ENCODE peak calls at places on chromosomes 7 and 10, in seven cellular contexts. P is left ventricle myocardium inferior; D is ovary; T is A549; U is prostate gland; A is transverse colon; R is CD8-positive, alpha-beta T cell. B is an unnamed sample.

GRCh38 chr10:70348228-70348850 is 34.1 kb downstream of the LRRC20 start:
- DNase-seq in P (no peak), D (no peak), T (peak), U (no peak), A (no peak), R (no peak), B (no peak)

GRCh38 chr10:3452234-3452633 is 279.7 kb upstream of the PITRM1 start:
- DNase-seq in P (no peak), D (no peak), T (no peak), U (no peak), A (no peak), R (no peak), B (no peak)

GRCh38 chr7:112452102-112452888 is 2.0 kb downstream of the IFRD1 start:
- DNase-seq in P (peak), D (peak), T (peak), U (peak), A (peak), R (no peak), B (no peak)

GRCh38 chr7:11792122-11792521 is 39.9 kb downstream of the THSD7A start:
- DNase-seq in P (no peak), D (no peak), T (no peak), U (no peak), A (no peak), R (no peak), B (no peak)

GRCh38 chr10:117718970-117719369 is 176.4 kb downstream of the EMX2 start:
- DNase-seq in P (no peak), D (no peak), T (no peak), U (no peak), A (no peak), R (no peak), B (no peak)

GRCh38 chr10:21776883-21777282 is 226.6 kb downstream of the DNAJC1 start:
- DNase-seq in P (no peak), D (no peak), T (no peak), U (no peak), A (no peak), R (no peak), B (no peak)

GRCh38 chr10:119396008-119396708 is 146.4 kb downstream of the RGS10 start:
- DNase-seq in P (no peak), D (no peak), T (no peak), U (no peak), A (no peak), R (no peak), B (no peak)

GRCh38 chr7:23287612-23288011 is 11.5 kb upstream of the MALSU1 start:
- DNase-seq in P (no peak), D (no peak), T (no peak), U (no peak), A (no peak), R (no peak), B (no peak)

GRCh38 chr7:128099204-128099671 is 68.0 kb upstream of the LRRC4 start:
- DNase-seq in P (no peak), D (no peak), T (no peak), U (no peak), A (no peak), R (no peak), B (no peak)

GRCh38 chr7:73547841-73548240 is 9.6 kb downstream of the BCL7B start:
- DNase-seq in P (no peak), D (no peak), T (no peak), U (no peak), A (no peak), R (no peak), B (no peak)

GRCh38 chr10:33326897-33327296 is 7.6 kb downstream of the NRP1 start:
- DNase-seq in P (no peak), D (no peak), T (no peak), U (no peak), A (no peak), R (no peak), B (no peak)

GRCh38 chr10:114632869-114633715 is 25.0 kb downstream of the ABLIM1 start:
- DNase-seq in P (peak), D (peak), T (peak), U (no peak), A (no peak), R (no peak), B (no peak)

GRCh38 chr10:89391882-89392756 is at the start of gene IFIT1:
- DNase-seq in P (no peak), D (peak), T (peak), U (peak), A (peak), R (peak), B (no peak)

GRCh38 chr10:76150886-76151288 is 719.5 kb downstream of the LRMDA start:
- DNase-seq in P (no peak), D (no peak), T (no peak), U (no peak), A (no peak), R (no peak), B (no peak)

GRCh38 chr10:507908-508444 is 181.5 kb downstream of the DIP2C start:
- DNase-seq in P (no peak), D (no peak), T (no peak), U (no peak), A (no peak), R (no peak), B (no peak)

GRCh38 chr10:83605783-83606182 is 533.5 kb upstream of the GHITM start:
- DNase-seq in P (no peak), D (no peak), T (no peak), U (no peak), A (no peak), R (no peak), B (no peak)

GRCh38 chr7:561631-562393 is 42.2 kb upstream of the PDGFA start:
- DNase-seq in P (no peak), D (peak), T (no peak), U (no peak), A (peak), R (no peak), B (no peak)

GRCh38 chr10:126421745-126422144 is 33.5 kb upstream of the ADAM12 start:
- DNase-seq in P (no peak), D (no peak), T (no peak), U (no peak), A (no peak), R (no peak), B (no peak)

GRCh38 chr10:131972474-131973071 is 9.2 kb downstream of the BNIP3 start:
- DNase-seq in P (peak), D (peak), T (no peak), U (no peak), A (peak), R (no peak), B (peak)

GRCh38 chr7:28293529-28293835 is 112.9 kb upstream of the JAZF1 start:
- DNase-seq in P (no peak), D (no peak), T (no peak), U (no peak), A (no peak), R (no peak), B (no peak)

GRCh38 chr7:76310102-76310957 is 7.9 kb downstream of the HSPB1 start:
- DNase-seq in P (no peak), D (no peak), T (no peak), U (peak), A (peak), R (no peak), B (peak)

GRCh38 chr7:30348083-30348560 is 63.7 kb downstream of the ZNRF2 start:
- DNase-seq in P (no peak), D (no peak), T (peak), U (no peak), A (no peak), R (peak), B (no peak)

GRCh38 chr10:35336921-35337741 is 822 bp downstream of the CCNY start:
- DNase-seq in P (peak), D (peak), T (peak), U (peak), A (peak), R (peak), B (peak)

GRCh38 chr10:128178319-128178937 is 52.2 kb upstream of the MKI67 start:
- DNase-seq in P (no peak), D (no peak), T (peak), U (no peak), A (peak), R (peak), B (no peak)

GRCh38 chr10:102003541-102003940 is 52.4 kb downstream of the ARMH3 start:
- DNase-seq in P (no peak), D (no peak), T (no peak), U (no peak), A (no peak), R (no peak), B (no peak)

GRCh38 chr7:2403014-2403717 is at the start of gene CHST12:
- DNase-seq in P (peak), D (peak), T (peak), U (peak), A (peak), R (peak), B (peak)

GRCh38 chr7:2404714-2405119 is 1.3 kb downstream of the CHST12 start:
- DNase-seq in P (no peak), D (no peak), T (no peak), U (no peak), A (no peak), R (no peak), B (no peak)

GRCh38 chr7:2403718-2404648 is 572 bp downstream of the CHST12 start:
- DNase-seq in P (peak), D (peak), T (peak), U (no peak), A (peak), R (peak), B (peak)

GRCh38 chr7:2405201-2405600 is 1.8 kb downstream of the CHST12 start:
- DNase-seq in P (no peak), D (no peak), T (no peak), U (no peak), A (no peak), R (no peak), B (no peak)

DNA sequence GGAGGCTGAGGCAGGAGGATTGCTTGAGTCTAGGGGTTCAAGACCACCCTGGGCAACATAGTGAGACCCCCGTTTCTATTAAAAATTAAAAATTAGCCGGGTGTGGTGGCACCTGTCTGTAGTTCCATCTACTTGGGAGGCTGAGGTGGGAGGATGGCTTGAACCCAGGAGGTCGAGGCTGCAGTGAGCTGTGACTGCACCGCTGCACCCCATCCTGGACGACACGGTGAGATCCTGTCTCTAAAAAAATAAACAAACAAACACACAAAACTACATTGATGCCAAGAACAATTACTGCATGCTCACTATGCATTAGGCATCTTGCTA is 761 bp upstream of the CHST12 start:
- DNase-seq in P (no peak), D (no peak), T (no peak), U (no peak), A (no peak), R (no peak), B (no peak)
- H3K27ac ChIP-seq in P (peak), D (no peak), T (peak), U (peak), A (peak), R (peak), B (no peak)

DNA sequence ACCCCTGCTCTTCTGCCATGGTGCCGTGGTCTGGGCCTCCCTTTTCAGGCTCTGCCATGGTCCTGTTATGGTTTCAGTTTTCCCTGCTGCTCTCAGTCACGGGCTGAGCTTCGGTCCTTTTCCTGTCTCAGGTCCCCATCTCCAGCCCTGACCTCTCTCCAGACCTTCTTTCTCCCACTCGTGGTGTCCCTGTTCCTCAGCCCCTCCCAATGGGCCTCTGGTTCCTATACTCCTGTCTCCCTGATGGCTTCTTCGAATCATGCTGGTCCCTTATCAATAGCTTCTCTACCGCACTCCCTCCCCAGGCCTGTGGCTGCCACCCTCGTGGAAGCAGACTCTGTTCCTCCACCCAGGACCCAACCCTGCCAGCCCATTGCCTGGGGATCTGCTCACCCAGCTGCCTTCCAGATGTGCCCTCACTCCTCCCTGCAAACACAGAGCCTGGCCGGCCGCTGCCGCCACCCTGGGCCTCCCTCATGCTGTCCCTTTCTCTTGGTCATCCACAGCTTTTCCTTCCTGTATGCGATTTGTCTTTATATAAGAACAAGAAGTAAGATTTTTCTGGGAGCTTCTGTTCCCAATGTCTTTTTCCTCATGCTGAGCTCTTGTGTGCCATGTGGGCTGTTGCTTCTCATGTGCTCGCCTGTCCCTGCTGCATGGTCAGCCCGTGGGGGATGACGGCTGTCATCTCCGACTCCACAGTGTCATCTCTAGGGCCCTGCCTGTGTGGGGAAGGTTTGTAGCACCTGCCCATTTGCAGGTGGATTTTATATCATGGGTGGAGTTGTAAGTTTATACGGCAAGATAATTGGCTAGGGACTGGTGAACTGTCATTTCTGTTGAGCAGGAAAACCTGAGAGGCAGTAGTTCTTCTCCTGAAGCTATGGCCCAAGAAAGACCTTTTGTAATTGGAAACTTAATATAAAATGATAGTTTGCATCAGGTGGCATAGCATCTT is 126.7 kb downstream of the NT5C2 start:
- DNase-seq in P (no peak), D (no peak), T (no peak), U (no peak), A (no peak), R (no peak), B (no peak)
- H3K27ac ChIP-seq in P (no peak), D (no peak), T (no peak), U (no peak), A (no peak), R (no peak), B (no peak)

GRCh38 chr7:150666412-150666811 is 19.1 kb upstream of the GIMAP2 start:
- DNase-seq in P (no peak), D (no peak), T (no peak), U (no peak), A (no peak), R (no peak), B (no peak)
- H3K27ac ChIP-seq in P (no peak), D (no peak), T (no peak), U (no peak), A (peak), R (peak), B (no peak)

GRCh38 chr10:94343159-94343558 is 19.6 kb downstream of the NOC3L start:
- DNase-seq in P (no peak), D (no peak), T (no peak), U (no peak), A (no peak), R (no peak), B (no peak)
- H3K27ac ChIP-seq in P (no peak), D (no peak), T (no peak), U (no peak), A (no peak), R (no peak), B (no peak)

GRCh38 chr7:2255145-2256139 is 13.4 kb downstream of the NUDT1 start:
- DNase-seq in P (no peak), D (no peak), T (no peak), U (no peak), A (no peak), R (no peak), B (no peak)
- H3K27ac ChIP-seq in P (no peak), D (no peak), T (no peak), U (no peak), A (no peak), R (no peak), B (no peak)

DNA sequence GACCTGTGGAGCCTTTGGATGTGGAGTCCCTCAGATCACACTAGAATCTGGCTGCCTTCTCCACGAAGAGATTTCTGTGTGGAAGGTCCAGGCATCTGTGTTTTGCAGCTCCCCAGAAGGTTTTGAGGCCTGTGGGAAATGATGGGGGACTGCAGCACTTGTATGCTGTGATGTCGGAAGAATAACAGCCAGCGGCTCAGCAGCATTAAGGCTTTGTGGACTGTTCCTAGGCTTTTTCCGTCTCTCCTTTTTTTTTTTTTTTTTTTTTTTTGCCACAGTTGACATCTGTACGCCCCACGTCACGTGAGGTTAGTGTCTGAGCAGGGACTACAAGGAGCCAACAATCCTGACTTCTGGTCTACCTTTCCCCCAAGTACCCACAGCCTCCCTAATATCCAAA is 181.3 kb downstream of the PFKFB3 start:
- DNase-seq in P (no peak), D (no peak), T (no peak), U (no peak), A (no peak), R (no peak), B (no peak)
- H3K27ac ChIP-seq in P (no peak), D (no peak), T (peak), U (no peak), A (no peak), R (no peak), B (peak)

DNA sequence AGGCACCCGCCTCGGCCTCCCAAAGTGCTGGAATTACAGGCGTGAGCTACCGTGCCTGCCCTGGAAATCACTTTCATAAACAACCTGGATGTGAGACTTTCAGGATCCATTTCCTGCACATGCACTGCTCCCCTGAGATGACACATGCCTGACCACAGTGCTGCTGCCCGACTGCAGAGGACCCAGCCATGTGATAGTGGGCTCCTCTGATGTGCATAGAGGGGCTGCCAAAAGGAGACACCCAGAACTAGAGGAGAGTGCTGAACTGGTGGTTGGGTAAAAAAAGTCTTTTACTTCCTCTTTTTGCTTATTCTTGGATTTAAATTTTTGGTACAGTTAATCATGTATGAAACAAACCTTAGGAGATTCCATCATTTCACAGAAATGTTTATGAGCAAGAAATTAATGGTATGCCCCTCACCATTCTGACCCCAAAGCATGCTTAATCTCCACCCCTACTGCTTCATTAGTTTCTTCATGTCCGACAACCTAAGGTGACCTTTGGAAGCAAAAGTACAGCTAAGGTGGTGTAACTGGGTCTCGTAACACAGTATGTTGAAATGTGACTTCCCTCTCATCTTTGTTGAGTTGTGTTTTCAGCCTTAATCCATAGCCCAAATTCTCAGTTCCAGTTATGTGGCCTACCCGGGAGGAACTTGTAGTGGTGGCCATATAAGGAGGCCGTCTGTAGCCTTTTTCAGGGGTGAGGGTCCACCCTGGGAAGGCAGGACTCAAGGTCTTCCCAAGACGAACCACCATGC is 111.1 kb downstream of the RNF216 start:
- DNase-seq in P (no peak), D (no peak), T (no peak), U (no peak), A (no peak), R (no peak), B (peak)
- H3K27ac ChIP-seq in P (peak), D (no peak), T (no peak), U (no peak), A (peak), R (no peak), B (peak)

DNA sequence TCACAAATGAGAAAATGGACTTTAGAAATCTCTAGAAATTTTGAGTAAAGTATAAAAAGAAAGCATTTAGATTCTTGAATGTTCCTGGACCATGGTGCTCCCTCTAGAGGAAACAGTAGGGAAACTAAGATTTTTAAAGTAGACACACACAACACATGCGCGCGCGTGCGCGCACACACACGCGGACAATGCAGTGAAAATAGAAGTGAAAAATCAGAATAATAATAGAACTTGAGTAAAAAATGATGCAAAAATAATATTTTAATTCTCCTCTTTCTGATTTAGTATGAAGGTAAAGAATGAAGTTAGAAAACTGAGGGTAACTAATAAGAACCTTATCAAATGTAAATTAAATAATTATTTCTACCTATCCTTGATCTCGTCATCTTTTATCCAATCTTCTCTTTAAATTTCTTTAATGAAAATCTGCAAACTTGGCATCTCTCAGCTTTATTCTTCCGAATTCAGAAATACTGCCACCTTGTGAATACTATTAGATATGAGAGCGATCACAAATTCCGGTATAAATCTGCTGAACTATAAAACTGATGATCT is 117.0 kb upstream of the AMPH start:
- DNase-seq in P (no peak), D (no peak), T (peak), U (no peak), A (no peak), R (no peak), B (no peak)
- H3K27ac ChIP-seq in P (no peak), D (no peak), T (no peak), U (no peak), A (no peak), R (no peak), B (no peak)

GRCh38 chr7:71221049-71221448 is 89.1 kb downstream of the GALNT17 start:
- DNase-seq in P (no peak), D (no peak), T (no peak), U (no peak), A (no peak), R (no peak), B (no peak)
- H3K27ac ChIP-seq in P (peak), D (peak), T (no peak), U (peak), A (peak), R (no peak), B (no peak)

DNA sequence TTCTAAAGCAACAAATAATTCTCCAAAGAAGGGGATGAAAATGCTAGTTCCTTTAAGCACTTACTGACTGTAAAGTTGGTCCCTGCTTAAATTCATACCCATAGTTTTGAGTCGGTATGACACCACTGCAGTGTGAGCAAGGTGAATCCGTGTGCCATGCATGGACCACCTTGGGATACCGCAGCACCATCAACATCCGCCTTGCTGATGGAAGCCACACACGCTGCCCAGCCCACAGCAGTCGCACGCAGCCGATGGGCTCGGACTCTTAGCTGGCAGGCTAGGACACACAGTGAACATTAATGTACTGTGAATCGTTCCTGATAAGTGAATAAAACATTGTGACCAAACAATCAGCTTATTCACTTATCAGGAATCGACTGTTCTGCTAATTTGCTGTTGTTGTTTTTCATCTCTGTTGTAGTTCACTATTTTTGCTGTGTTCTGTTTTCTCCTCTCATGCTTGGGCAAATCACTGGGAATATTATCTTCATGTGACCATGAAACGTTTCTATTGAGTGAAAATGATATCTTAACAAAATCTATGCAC is 275.5 kb downstream of the USP6NL start:
- DNase-seq in P (no peak), D (no peak), T (no peak), U (no peak), A (no peak), R (no peak), B (no peak)
- H3K27ac ChIP-seq in P (no peak), D (no peak), T (no peak), U (no peak), A (no peak), R (no peak), B (no peak)

B was measured in substantia nigra.